ENCODE peak calls at places on chromosomes 13 and 19, in eight cellular contexts. Z is body of pancreas, B is K562, A is HepG2, D is HCT116, X is heart left ventricle, U is gastrocnemius medialis, P is right lobe of liver. C is an unnamed sample. For H3K9me3, the result is how much of the 10 kb centered on the place peaks cover.

GRCh38 chr13:21147827-21148226 is 28.5 kb downstream of the SKA3 start:
- ATAC-seq in Z (no peak), B (peak), A (peak), D (no peak), X (no peak), U (no peak), P (no peak), C (no peak)

GRCh38 chr13:23848639-23849282 is 40.4 kb downstream of the MIPEP start:
- ATAC-seq in Z (no peak), B (no peak), A (no peak), D (no peak), X (peak), U (no peak), P (no peak), C (no peak)

GRCh38 chr13:110472904-110473563 is 88.5 kb downstream of the RAB20 start:
- ATAC-seq in Z (peak), B (no peak), A (no peak), D (no peak), X (no peak), U (peak), P (no peak), C (no peak)

GRCh38 chr19:10508707-10509106 is 5.6 kb upstream of the KEAP1 start:
- ATAC-seq in Z (no peak), B (no peak), A (no peak), D (no peak), X (no peak), U (no peak), P (no peak), C (no peak)

GRCh38 chr13:23268441-23268840 is 87.7 kb downstream of the SGCG start:
- ATAC-seq in Z (no peak), B (no peak), A (no peak), D (no peak), X (no peak), U (no peak), P (no peak), C (no peak)

GRCh38 chr13:108595416-108596257 is 33.8 kb upstream of the MYO16 start:
- ATAC-seq in Z (no peak), B (no peak), A (no peak), D (no peak), X (no peak), U (no peak), P (no peak), C (no peak)

GRCh38 chr19:18469245-18470107 is 31.5 kb upstream of the ISYNA1 start:
- ATAC-seq in Z (peak), B (peak), A (peak), D (peak), X (peak), U (peak), P (peak), C (peak)

GRCh38 chr19:44951179-44952159 is 3.7 kb upstream of the CLPTM1 start:
- ATAC-seq in Z (peak), B (peak), A (peak), D (peak), X (no peak), U (no peak), P (peak), C (no peak)

GRCh38 chr19:7879102-7879770 is 5.0 kb upstream of the PRR36 start:
- ATAC-seq in Z (no peak), B (peak), A (peak), D (no peak), X (no peak), U (no peak), P (no peak), C (no peak)

GRCh38 chr13:23946067-23946466 is 48.8 kb upstream of the C1QTNF9B start:
- ATAC-seq in Z (no peak), B (no peak), A (no peak), D (no peak), X (peak), U (no peak), P (no peak), C (no peak)

GRCh38 chr19:23436944-23437343 is 41.7 kb upstream of the ZNF91 start:
- ATAC-seq in Z (no peak), B (no peak), A (peak), D (peak), X (no peak), U (no peak), P (no peak), C (no peak)

GRCh38 chr19:45464274-45464673 is 3.5 kb upstream of the FOSB start:
- ATAC-seq in Z (no peak), B (no peak), A (no peak), D (no peak), X (no peak), U (no peak), P (no peak), C (no peak)

GRCh38 chr13:58858870-58859371 is 1227.4 kb downstream of the PCDH17 start:
- ATAC-seq in Z (no peak), B (no peak), A (no peak), D (no peak), X (no peak), U (no peak), P (no peak), C (no peak)

GRCh38 chr13:29195459-29195858 is 375.3 kb downstream of the MTUS2 start:
- ATAC-seq in Z (no peak), B (no peak), A (no peak), D (no peak), X (no peak), U (no peak), P (no peak), C (no peak)

GRCh38 chr19:13652810-13653590 is 111.3 kb upstream of the MRI1 start:
- ATAC-seq in Z (no peak), B (no peak), A (no peak), D (no peak), X (no peak), U (no peak), P (no peak), C (no peak)

GRCh38 chr13:73428706-73429105 is 369.9 kb downstream of the KLF5 start:
- ATAC-seq in Z (no peak), B (no peak), A (no peak), D (peak), X (no peak), U (no peak), P (no peak), C (no peak)

GRCh38 chr13:110850006-110850405 is 64.9 kb downstream of the ANKRD10 start:
- ATAC-seq in Z (no peak), B (no peak), A (no peak), D (no peak), X (no peak), U (no peak), P (no peak), C (no peak)

GRCh38 chr13:75364131-75364713 is 117.7 kb downstream of the TBC1D4 start:
- ATAC-seq in Z (no peak), B (no peak), A (peak), D (no peak), X (no peak), U (no peak), P (no peak), C (no peak)

GRCh38 chr13:75363371-75363770 is 118.6 kb downstream of the TBC1D4 start:
- ATAC-seq in Z (no peak), B (no peak), A (no peak), D (no peak), X (no peak), U (no peak), P (no peak), C (no peak)

GRCh38 chr13:75368167-75368566 is 113.8 kb downstream of the TBC1D4 start:
- ATAC-seq in Z (no peak), B (no peak), A (no peak), D (peak), X (peak), U (no peak), P (peak), C (peak)

GRCh38 chr13:75366380-75367280 is 115.3 kb downstream of the TBC1D4 start:
- ATAC-seq in Z (no peak), B (no peak), A (no peak), D (peak), X (no peak), U (no peak), P (peak), C (no peak)

GRCh38 chr13:75365724-75366173 is 116.2 kb downstream of the TBC1D4 start:
- ATAC-seq in Z (peak), B (peak), A (peak), D (peak), X (peak), U (peak), P (no peak), C (no peak)
- TF ChIP-seq POLR2A in Z (no peak), B (no peak), A (no peak), D (no peak), X (no peak), U (no peak), P (no peak), C (no peak)

GRCh38 chr13:19586904-19587634 is 25.7 kb upstream of the TPTE2 start:
- ATAC-seq in Z (no peak), B (peak), A (peak), D (peak), X (peak), U (no peak), P (peak), C (no peak)

GRCh38 chr13:19581675-19582074 is 20.3 kb upstream of the TPTE2 start:
- ATAC-seq in Z (no peak), B (no peak), A (no peak), D (no peak), X (no peak), U (no peak), P (no peak), C (no peak)
- H3K9me3 ChIP-seq in Z (under half), B (under half), A (under half), D (under half), X (under half), U (under half), P (under half), C (under half)

GRCh38 chr19:46782355-46783019 is 5.9 kb downstream of the SLC1A5 start:
- ATAC-seq in Z (no peak), B (no peak), A (no peak), D (no peak), X (no peak), U (no peak), P (no peak), C (no peak)

GRCh38 chr19:46772170-46773017 is 16.0 kb downstream of the SLC1A5 start:
- ATAC-seq in Z (no peak), B (no peak), A (no peak), D (no peak), X (no peak), U (no peak), P (no peak), C (no peak)

GRCh38 chr19:46773018-46773399 is 15.4 kb downstream of the SLC1A5 start:
- ATAC-seq in Z (no peak), B (no peak), A (no peak), D (no peak), X (no peak), U (no peak), P (peak), C (no peak)

GRCh38 chr19:46775642-46776258 is 12.6 kb downstream of the SLC1A5 start:
- ATAC-seq in Z (no peak), B (no peak), A (no peak), D (no peak), X (no peak), U (no peak), P (no peak), C (no peak)

GRCh38 chr19:46776927-46777911 is 11.2 kb downstream of the SLC1A5 start:
- ATAC-seq in Z (peak), B (peak), A (peak), D (peak), X (peak), U (no peak), P (no peak), C (no peak)
- TF ChIP-seq POLR2A in Z (no peak), B (peak), A (no peak), D (no peak), X (no peak), U (no peak), P (no peak), C (no peak)

DNA sequence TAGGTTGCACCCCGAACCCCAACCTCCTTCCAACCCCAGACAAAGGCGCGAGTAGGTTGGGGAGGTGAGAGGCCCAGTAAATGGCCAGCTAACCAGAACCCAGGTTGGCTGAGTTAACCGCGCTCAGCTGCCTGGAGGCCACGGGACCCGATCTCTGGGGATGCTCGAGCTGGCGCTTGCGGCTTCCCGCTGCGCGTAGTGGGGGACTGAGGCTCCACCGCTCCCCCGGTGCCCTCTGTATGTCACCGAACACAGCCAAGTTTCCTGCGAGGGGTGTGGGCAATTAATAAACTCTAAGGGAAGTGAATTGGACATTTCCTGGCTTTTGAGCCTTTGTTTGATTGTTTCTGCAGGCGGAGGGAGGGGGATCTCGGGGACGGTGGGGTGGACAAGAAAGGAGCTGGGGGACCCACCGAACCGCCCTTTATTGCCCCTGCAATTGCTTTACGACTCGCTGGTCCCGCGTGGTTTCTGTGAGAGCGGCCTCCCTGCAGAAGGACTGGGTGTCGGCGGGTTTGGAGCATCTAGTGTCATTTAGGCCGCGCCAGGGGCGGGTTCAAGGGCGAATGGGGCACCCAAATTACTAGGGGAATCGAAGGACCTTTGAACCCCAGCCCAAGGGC is 3.5 kb upstream of the ZIC5 start:
- ATAC-seq in Z (no peak), B (no peak), A (no peak), D (no peak), X (no peak), U (no peak), P (no peak), C (no peak)
- H3K9me3 ChIP-seq in Z (under half), B (under half), A (under half), D (under half), X (under half), U (under half), P (under half), C (under half)

DNA sequence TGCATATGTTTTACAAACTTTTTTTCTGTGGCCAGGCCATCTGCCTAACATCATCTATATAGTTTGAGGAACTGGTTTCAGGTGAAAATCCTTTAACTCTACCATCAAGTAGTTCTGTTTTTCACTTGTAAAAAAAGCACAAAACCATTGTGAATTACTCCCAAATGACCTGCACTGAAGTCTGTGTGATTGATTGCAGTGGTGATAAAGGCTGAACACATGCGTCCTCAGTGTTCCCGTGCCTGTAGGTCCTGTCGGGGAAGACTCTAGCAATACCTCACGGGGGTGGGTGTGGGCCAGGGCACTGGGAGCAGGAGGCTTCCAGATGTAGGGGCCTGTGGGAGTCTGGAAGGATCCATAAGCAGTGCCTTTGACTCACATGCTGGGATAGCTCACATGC is 24.7 kb downstream of the MPHOSPH8 start:
- ATAC-seq in Z (no peak), B (no peak), A (peak), D (no peak), X (no peak), U (no peak), P (no peak), C (no peak)
- TF ChIP-seq POLR2A in Z (no peak), B (no peak), A (no peak), D (no peak), X (no peak), U (no peak), P (no peak), C (no peak)

DNA sequence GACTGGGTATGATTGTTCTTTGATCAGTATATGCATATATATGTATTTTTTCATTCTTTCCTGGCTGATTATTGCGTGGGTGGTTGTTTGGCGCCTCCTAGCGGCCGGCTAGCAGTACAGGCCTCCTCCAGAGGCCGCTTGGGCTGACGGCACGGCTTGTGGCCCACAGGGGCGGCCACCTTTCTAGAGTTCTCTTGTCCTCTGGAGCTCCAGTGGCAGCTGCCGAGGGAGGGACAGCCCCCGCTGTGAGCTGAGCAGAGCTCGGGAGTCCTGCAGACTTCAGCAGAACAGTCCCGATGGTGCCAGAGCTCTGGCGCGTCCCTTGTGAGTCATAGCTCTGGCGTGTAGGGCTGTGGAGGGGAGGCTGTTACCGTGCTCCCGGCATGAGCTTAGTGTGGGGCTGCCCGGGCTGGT is 22.5 kb upstream of the ZNF429 start:
- ATAC-seq in Z (peak), B (peak), A (peak), D (peak), X (peak), U (no peak), P (peak), C (peak)
- H3K9me3 ChIP-seq in Z (under half), B (under half), A (half or more), D (under half), X (under half), U (under half), P (under half), C (under half)

GRCh38 chr19:3080281-3080680 is 13.9 kb upstream of the GNA11 start:
- ATAC-seq in Z (no peak), B (peak), A (peak), D (no peak), X (no peak), U (no peak), P (peak), C (peak)

GRCh38 chr19:3083964-3084363 is 10.2 kb upstream of the GNA11 start:
- ATAC-seq in Z (no peak), B (no peak), A (no peak), D (no peak), X (no peak), U (no peak), P (no peak), C (no peak)

GRCh38 chr19:3087769-3088168 is 6.4 kb upstream of the GNA11 start:
- ATAC-seq in Z (no peak), B (no peak), A (no peak), D (no peak), X (no peak), U (no peak), P (no peak), C (no peak)

GRCh38 chr19:3082331-3082730 is 11.8 kb upstream of the GNA11 start:
- ATAC-seq in Z (no peak), B (no peak), A (no peak), D (no peak), X (no peak), U (no peak), P (no peak), C (no peak)

DNA sequence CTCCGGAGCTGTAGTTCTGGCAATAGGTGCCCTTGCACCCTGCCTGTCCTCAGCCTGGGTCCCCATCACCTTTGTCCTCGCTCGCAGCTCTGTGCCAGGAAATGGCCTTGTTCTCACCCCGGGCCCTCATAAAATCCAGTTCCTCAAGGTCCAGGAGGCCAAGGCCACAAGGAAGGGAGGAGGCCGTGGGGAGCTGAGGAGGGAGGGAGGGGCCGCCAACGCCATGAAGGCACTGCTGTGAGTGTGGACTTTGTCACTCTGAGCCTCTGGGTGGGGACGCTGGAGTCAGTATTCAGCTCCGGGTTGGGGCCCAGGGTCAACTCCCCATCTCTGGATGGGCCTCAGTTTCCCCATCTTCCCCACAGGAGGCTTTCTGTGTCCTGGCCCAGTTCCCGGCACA is 9.2 kb upstream of the GNA11 start:
- ATAC-seq in Z (no peak), B (no peak), A (no peak), D (no peak), X (no peak), U (no peak), P (no peak), C (no peak)
- TF ChIP-seq POLR2A in Z (no peak), B (no peak), A (no peak), D (no peak), X (no peak), U (no peak), P (no peak), C (no peak)

GRCh38 chr13:30576528-30576927 is 41.2 kb upstream of the USPL1 start:
- ATAC-seq in Z (no peak), B (peak), A (no peak), D (no peak), X (peak), U (no peak), P (peak), C (no peak)

GRCh38 chr13:30569901-30570576 is 47.7 kb upstream of the USPL1 start:
- ATAC-seq in Z (peak), B (peak), A (peak), D (peak), X (peak), U (peak), P (no peak), C (peak)

GRCh38 chr13:30567072-30567471 is 50.6 kb upstream of the USPL1 start:
- ATAC-seq in Z (no peak), B (no peak), A (no peak), D (no peak), X (no peak), U (no peak), P (no peak), C (no peak)

GRCh38 chr13:30577381-30577780 is 40.3 kb upstream of the USPL1 start:
- ATAC-seq in Z (no peak), B (peak), A (peak), D (peak), X (peak), U (no peak), P (peak), C (no peak)

DNA sequence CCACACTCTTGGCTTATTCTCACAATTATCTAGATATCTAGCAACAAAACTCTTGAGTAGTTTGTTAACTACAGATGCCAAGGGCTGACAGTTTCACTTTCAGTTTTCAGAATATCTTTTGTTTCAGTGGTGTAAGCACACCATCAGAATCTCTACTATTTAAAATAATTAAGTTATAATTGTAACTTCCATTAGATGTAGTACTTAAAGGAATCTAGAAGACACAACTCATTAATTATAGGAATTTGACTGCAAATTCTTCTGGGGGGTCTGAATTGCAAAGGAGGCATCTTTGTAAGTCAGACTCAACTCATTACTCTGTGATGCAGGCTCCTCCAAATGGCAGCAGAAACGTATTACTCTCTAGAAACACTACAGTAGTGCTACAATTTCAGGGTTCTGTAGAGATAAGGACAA is 44.9 kb upstream of the USPL1 start:
- ATAC-seq in Z (peak), B (peak), A (peak), D (no peak), X (peak), U (no peak), P (peak), C (peak)
- H3K9me3 ChIP-seq in Z (under half), B (under half), A (under half), D (under half), X (under half), U (under half), P (under half), C (under half)

GRCh38 chr19:16657384-16657783 is 2.6 kb downstream of the SMIM7 start:
- ATAC-seq in Z (no peak), B (no peak), A (no peak), D (no peak), X (no peak), U (no peak), P (no peak), C (no peak)
- TF ChIP-seq POLR2A in Z (no peak), B (no peak), A (peak), D (no peak), X (no peak), U (no peak), P (no peak), C (no peak)